ENCODE peak calls at places on chromosomes 12 and 14, in four cellular contexts. X is HCT116, F is HepG2, L is Panc1. Y is an unnamed sample.

GRCh38 chr14:89339158-89339557 is 77.9 kb downstream of the FOXN3 start:
- DNase-seq in X (no peak), F (no peak), L (no peak), Y (no peak)

GRCh38 chr12:6426882-6427671 is 17.7 kb upstream of the CD27 start:
- DNase-seq in X (no peak), F (no peak), L (no peak), Y (peak; percentile 12)

GRCh38 chr12:122190842-122191668 is 8.1 kb downstream of the LRRC43 start:
- DNase-seq in X (peak; percentile 72), F (peak; percentile 60), L (peak; percentile 57), Y (peak; percentile 88)

GRCh38 chr12:102960766-102961487 is 3.5 kb downstream of the ASCL1 start:
- DNase-seq in X (no peak), F (no peak), L (no peak), Y (no peak)

GRCh38 chr12:92259852-92260251 is 114.2 kb upstream of the BTG1 start:
- DNase-seq in X (no peak), F (no peak), L (no peak), Y (no peak)

GRCh38 chr12:65237153-65237552 is 41.3 kb upstream of the MSRB3 start:
- DNase-seq in X (no peak), F (no peak), L (no peak), Y (no peak)

GRCh38 chr12:66032739-66033138 is 97.8 kb downstream of the LLPH start:
- DNase-seq in X (no peak), F (no peak), L (no peak), Y (no peak)

GRCh38 chr12:121789800-121790748 is 3.4 kb downstream of the RHOF start:
- DNase-seq in X (no peak), F (no peak), L (no peak), Y (no peak)

GRCh38 chr12:77104281-77104680 is 38.9 kb upstream of the E2F7 start:
- DNase-seq in X (no peak), F (no peak), L (no peak), Y (no peak)

GRCh38 chr12:82182601-82183000 is 175.6 kb downstream of the CCDC59 start:
- DNase-seq in X (no peak), F (no peak), L (no peak), Y (no peak)

GRCh38 chr12:31728289-31728916 is 418 bp downstream of the AMN1 start:
- DNase-seq in X (no peak), F (no peak), L (no peak), Y (peak; percentile 69)

GRCh38 chr14:56412453-56413434 is 166.9 kb upstream of the TMEM260 start:
- DNase-seq in X (no peak), F (no peak), L (no peak), Y (no peak)

GRCh38 chr12:76195920-76196319 is 111.4 kb upstream of the NAP1L1 start:
- DNase-seq in X (no peak), F (no peak), L (no peak), Y (no peak)

GRCh38 chr12:54526800-54527630 is 22.4 kb upstream of the PDE1B start:
- DNase-seq in X (peak; percentile 53), F (peak; percentile 23), L (peak; percentile 15), Y (peak; percentile 76)

GRCh38 chr12:90152897-90153624 is 444.4 kb upstream of the ATP2B1 start:
- DNase-seq in X (no peak), F (no peak), L (no peak), Y (no peak)

GRCh38 chr12:77925536-77926108 is 94.9 kb downstream of the NAV3 start:
- DNase-seq in X (peak; percentile 95), F (peak; percentile 78), L (peak; percentile 89), Y (peak; percentile 34)

GRCh38 chr14:103653802-103654201 is 24.8 kb downstream of the KLC1 start:
- DNase-seq in X (no peak), F (no peak), L (no peak), Y (no peak)

GRCh38 chr14:101740981-101741380 is 20.5 kb upstream of the PPP2R5C start:
- DNase-seq in X (no peak), F (no peak), L (no peak), Y (no peak)

GRCh38 chr14:69490219-69490918 is 5.8 kb downstream of the PLEKHD1 start:
- DNase-seq in X (no peak), F (no peak), L (no peak), Y (no peak)

GRCh38 chr12:131799195-131799594 is 29.0 kb upstream of the MMP17 start:
- DNase-seq in X (no peak), F (no peak), L (no peak), Y (no peak)

GRCh38 chr12:80805106-80805505 is 88.4 kb downstream of the MYF5 start:
- DNase-seq in X (no peak), F (no peak), L (no peak), Y (no peak)

GRCh38 chr12:65603428-65604351 is 220.6 kb upstream of the HMGA2 start:
- DNase-seq in X (peak; percentile 75), F (no peak), L (peak; percentile 57), Y (peak; percentile 25)

GRCh38 chr14:104239866-104240301 is 101.5 kb downstream of the KIF26A start:
- DNase-seq in X (no peak), F (no peak), L (no peak), Y (no peak)

GRCh38 chr12:91565246-91565645 is 382.6 kb upstream of the DCN start:
- DNase-seq in X (no peak), F (no peak), L (no peak), Y (peak; percentile 34)

GRCh38 chr12:56208014-56208413 is 13.7 kb downstream of the RNF41 start:
- DNase-seq in X (no peak), F (no peak), L (no peak), Y (no peak)

GRCh38 chr14:80215756-80216581 is 4.7 kb upstream of the DIO2 start:
- DNase-seq in X (no peak), F (no peak), L (peak; percentile 24), Y (no peak)

GRCh38 chr12:122726056-122726558 is 4.5 kb downstream of the HCAR1 start:
- DNase-seq in X (peak; percentile 22), F (peak; percentile 69), L (peak; percentile 12), Y (no peak)

GRCh38 chr12:27335364-27336145 is 2.9 kb downstream of the BMAL2 start:
- DNase-seq in X (no peak), F (no peak), L (no peak), Y (no peak)

GRCh38 chr12:105433804-105434203 is 103.3 kb downstream of the C12orf75 start:
- DNase-seq in X (no peak), F (no peak), L (no peak), Y (no peak)

GRCh38 chr12:95574799-95575452 is 23.6 kb upstream of the USP44 start:
- DNase-seq in X (peak; percentile 49), F (peak; percentile 31), L (peak; percentile 13), Y (peak; percentile 22)
- TF ChIP-seq TCF7L2 in X (no peak), F (no peak), L (no peak), Y (no peak)

GRCh38 chr14:73634333-73634833 is 10.4 kb upstream of the DNAL1 start:
- DNase-seq in X (no peak), F (no peak), L (no peak), Y (no peak)

GRCh38 chr14:73637830-73638229 is 7.0 kb upstream of the DNAL1 start:
- DNase-seq in X (no peak), F (no peak), L (no peak), Y (no peak)

GRCh38 chr14:73630009-73630780 is 14.6 kb upstream of the DNAL1 start:
- DNase-seq in X (no peak), F (no peak), L (no peak), Y (peak; percentile 77)

GRCh38 chr14:73633115-73633514 is 11.7 kb upstream of the DNAL1 start:
- DNase-seq in X (no peak), F (no peak), L (no peak), Y (no peak)

GRCh38 chr14:73633517-73634332 is 11.1 kb upstream of the DNAL1 start:
- DNase-seq in X (no peak), F (peak; percentile 59), L (peak; percentile 53), Y (peak; percentile 33)
- TF ChIP-seq TCF7L2 in X (no peak), F (no peak), L (no peak), Y (no peak)

GRCh38 chr14:93879362-93879983 is 47.7 kb upstream of the FAM181A start:
- DNase-seq in X (no peak), F (no peak), L (no peak), Y (no peak)

GRCh38 chr14:93884950-93885349 is 42.2 kb upstream of the FAM181A start:
- DNase-seq in X (no peak), F (no peak), L (no peak), Y (no peak)

GRCh38 chr14:93878251-93878650 is 48.9 kb upstream of the FAM181A start:
- DNase-seq in X (no peak), F (no peak), L (no peak), Y (no peak)

GRCh38 chr14:93878871-93879270 is 48.3 kb upstream of the FAM181A start:
- DNase-seq in X (no peak), F (no peak), L (no peak), Y (no peak)

DNA sequence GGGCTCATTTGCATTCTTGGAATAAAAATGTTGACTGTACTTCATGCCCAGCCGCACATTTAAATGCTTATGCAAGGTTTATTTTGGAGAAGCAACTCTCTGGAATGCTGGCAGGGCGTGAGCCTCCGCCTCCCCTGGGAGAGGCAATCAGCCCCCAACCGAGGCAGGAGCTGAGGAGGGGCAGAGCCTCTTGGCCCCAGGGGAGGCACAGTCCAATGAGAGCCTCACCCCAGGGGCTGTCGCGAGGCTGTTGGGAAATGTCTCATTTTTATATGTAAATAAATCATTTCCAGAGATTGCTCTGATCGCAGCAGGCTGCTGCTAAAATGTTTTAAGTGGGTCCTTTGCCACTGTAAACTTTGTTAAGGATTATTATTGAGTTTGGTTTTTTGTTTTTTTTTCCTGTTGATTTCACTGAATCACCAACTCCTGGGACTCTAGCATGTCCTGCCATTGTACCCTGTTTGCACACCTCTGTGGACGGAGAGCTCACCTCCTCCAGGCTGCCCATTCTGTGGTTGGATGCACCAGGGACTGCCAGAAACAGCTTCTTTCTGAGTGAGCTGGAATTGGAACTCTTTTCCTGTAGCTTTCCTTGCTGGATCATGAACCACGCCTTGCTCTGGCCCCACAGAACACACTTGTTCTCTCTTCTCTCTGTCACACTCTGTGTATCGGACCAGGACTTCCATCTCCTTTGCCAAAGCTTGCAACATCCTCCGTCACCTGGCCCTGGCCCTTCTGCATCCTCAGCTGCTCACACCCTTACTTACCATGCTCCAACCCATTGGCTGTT is 46.9 kb upstream of the FAM181A start:
- DNase-seq in X (no peak), F (no peak), L (no peak), Y (no peak)
- TF ChIP-seq TCF7L2 in X (no peak), F (no peak), L (no peak), Y (no peak)

DNA sequence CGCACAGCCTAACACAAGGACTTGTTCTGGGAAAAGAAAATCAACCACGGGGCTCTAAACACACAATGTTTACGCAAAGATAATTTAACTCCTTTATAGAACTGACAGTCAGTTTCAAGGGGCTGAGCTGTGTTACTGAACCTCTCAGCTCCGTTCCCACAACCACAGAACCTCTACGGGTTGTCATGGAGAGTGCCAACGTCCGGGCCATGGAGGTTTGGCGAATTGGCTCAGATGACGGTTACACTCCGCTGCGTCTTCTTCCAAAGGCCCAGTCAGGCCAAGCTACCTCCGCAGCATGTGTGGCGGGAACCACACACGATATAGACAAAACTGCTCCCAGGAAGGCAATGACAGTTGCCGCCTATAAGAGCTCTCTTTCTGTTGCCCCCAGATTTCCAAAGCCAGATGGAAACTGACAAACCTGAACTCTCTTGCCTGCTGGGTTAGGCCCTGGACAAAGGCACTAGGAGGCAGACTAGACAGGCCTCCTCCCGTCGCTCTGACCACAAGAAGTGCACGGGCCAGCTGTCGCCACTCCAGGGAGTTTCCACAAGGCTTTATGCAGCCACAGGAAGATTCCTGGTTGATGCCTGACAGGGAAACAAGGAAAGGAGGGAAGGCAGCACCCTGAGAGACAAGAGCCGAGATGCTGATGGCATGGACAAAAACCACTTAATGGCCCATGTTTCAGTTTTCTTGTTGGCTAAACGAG is 30.3 kb downstream of the CCDC88C start:
- DNase-seq in X (no peak), F (no peak), L (no peak), Y (no peak)
- TF ChIP-seq TCF7L2 in X (no peak), F (no peak), L (no peak), Y (no peak)